ENCODE peak calls at places on chromosome 7, in ten cellular contexts. U is T-helper 17 cell; P is MM.1S; E is central memory CD4-positive, alpha-beta T cell; T is lung; Q is AG10803; G is anterior cingulate cortex; I is astrocyte; B is T-helper 2 cell; C is adipocyte. O is an unnamed sample.

GRCh38 chr7:121872831-121873764 is at the start of gene PTPRZ1:
- DNase-seq in U (no peak), P (peak), E (no peak), T (no peak), Q (peak), G (peak), I (peak), B (no peak), C (peak), O (peak)

GRCh38 chr7:55309040-55309991 is 55.8 kb upstream of the LANCL2 start:
- DNase-seq in U (no peak), P (no peak), E (peak), T (no peak), Q (no peak), G (no peak), I (peak), B (peak), C (no peak), O (no peak)

GRCh38 chr7:36129048-36129534 is 24.0 kb upstream of the EEPD1 start:
- DNase-seq in U (no peak), P (no peak), E (no peak), T (no peak), Q (peak), G (no peak), I (peak), B (no peak), C (no peak), O (no peak)

GRCh38 chr7:139655305-139655704 is 122.5 kb downstream of the HIPK2 start:
- DNase-seq in U (no peak), P (no peak), E (no peak), T (no peak), Q (no peak), G (no peak), I (no peak), B (no peak), C (no peak), O (no peak)

GRCh38 chr7:84532196-84532595 is 337.6 kb upstream of the SEMA3A start:
- DNase-seq in U (no peak), P (no peak), E (no peak), T (no peak), Q (no peak), G (no peak), I (no peak), B (no peak), C (no peak), O (no peak)

GRCh38 chr7:48875300-48875916 is 48.9 kb upstream of the CDC14C start:
- DNase-seq in U (no peak), P (peak), E (no peak), T (no peak), Q (peak), G (peak), I (peak), B (no peak), C (peak), O (no peak)

GRCh38 chr7:1567082-1567771 is 2.6 kb downstream of the PSMG3 start:
- DNase-seq in U (no peak), P (no peak), E (no peak), T (no peak), Q (peak), G (no peak), I (peak), B (no peak), C (no peak), O (no peak)

GRCh38 chr7:25885057-25885576 is 266.9 kb upstream of the NFE2L3 start:
- DNase-seq in U (no peak), P (no peak), E (no peak), T (no peak), Q (no peak), G (no peak), I (no peak), B (no peak), C (no peak), O (no peak)

GRCh38 chr7:127792528-127793342 is 140.7 kb downstream of the SND1 start:
- DNase-seq in U (no peak), P (peak), E (no peak), T (no peak), Q (no peak), G (no peak), I (no peak), B (no peak), C (no peak), O (no peak)

GRCh38 chr7:137667633-137668387 is 179.0 kb downstream of the DGKI start:
- DNase-seq in U (no peak), P (no peak), E (no peak), T (no peak), Q (peak), G (no peak), I (peak), B (no peak), C (peak), O (no peak)

GRCh38 chr7:133053321-133053891 is 28.5 kb downstream of the CHCHD3 start:
- DNase-seq in U (no peak), P (no peak), E (no peak), T (no peak), Q (peak), G (no peak), I (peak), B (no peak), C (peak), O (no peak)

GRCh38 chr7:29336851-29337627 is 142.5 kb downstream of the CHN2 start:
- DNase-seq in U (no peak), P (no peak), E (no peak), T (no peak), Q (no peak), G (no peak), I (no peak), B (no peak), C (no peak), O (no peak)

GRCh38 chr7:97844036-97844435 is 28.2 kb downstream of the ASNS start:
- DNase-seq in U (no peak), P (no peak), E (no peak), T (no peak), Q (no peak), G (no peak), I (no peak), B (no peak), C (peak), O (no peak)

GRCh38 chr7:135658564-135658963 is 3.8 kb upstream of the STMP1 start:
- DNase-seq in U (no peak), P (no peak), E (no peak), T (no peak), Q (no peak), G (no peak), I (no peak), B (no peak), C (no peak), O (no peak)